ENCODE peak calls at places on chromosomes 16 and 17, in ten cellular contexts. Q, U, O, L, N, S, Y, D, A and W are unnamed samples.
A peak's percentile ranks its signal among the peaks of the same experiment; 100 is the strongest.

GRCh38 chr17:60941028-60941427 is 263.4 kb downstream of the BCAS3 start:
- DNase-seq in Q (no peak), U (no peak), O (no peak), L (peak; percentile 1), N (peak; percentile 88), S (no peak), Y (peak; percentile 71), D (no peak), A (peak; percentile 59), W (no peak)

GRCh38 chr16:14307623-14308356 is 236.7 kb downstream of the MRTFB start:
- DNase-seq in Q (no peak), U (peak; percentile 62), O (no peak), L (no peak), N (peak; percentile 20), S (no peak), Y (no peak), D (peak; percentile 73), A (no peak), W (no peak)

GRCh38 chr17:4576729-4577322 is 7.5 kb upstream of the SMTNL2 start:
- DNase-seq in Q (no peak), U (no peak), O (no peak), L (no peak), N (no peak), S (no peak), Y (no peak), D (peak; percentile 90), A (no peak), W (no peak)

GRCh38 chr17:58224315-58224714 is 5.3 kb upstream of the MKS1 start:
- DNase-seq in Q (no peak), U (peak; percentile 75), O (no peak), L (no peak), N (peak; percentile 78), S (no peak), Y (peak; percentile 17), D (no peak), A (peak; percentile 53), W (no peak)

GRCh38 chr17:59752922-59753321 is 45.5 kb downstream of the VMP1 start:
- DNase-seq in Q (no peak), U (no peak), O (no peak), L (no peak), N (no peak), S (no peak), Y (no peak), D (no peak), A (no peak), W (no peak)

GRCh38 chr17:73069164-73069774 is 23.2 kb downstream of the SLC39A11 start:
- DNase-seq in Q (no peak), U (no peak), O (no peak), L (peak; percentile 40), N (no peak), S (no peak), Y (no peak), D (no peak), A (no peak), W (no peak)

GRCh38 chr16:75029854-75030253 is 31.0 kb downstream of the ZNRF1 start:
- DNase-seq in Q (no peak), U (peak; percentile 91), O (no peak), L (no peak), N (peak; percentile 81), S (no peak), Y (no peak), D (no peak), A (peak; percentile 88), W (peak; percentile 15)

GRCh38 chr17:7184091-7184488 is 4.9 kb upstream of the ASGR1 start:
- DNase-seq in Q (no peak), U (no peak), O (no peak), L (peak; percentile 40), N (no peak), S (no peak), Y (no peak), D (peak; percentile 36), A (no peak), W (no peak)

GRCh38 chr17:61684818-61685217 is 93.8 kb upstream of the NACA2 start:
- DNase-seq in Q (no peak), U (no peak), O (no peak), L (no peak), N (no peak), S (no peak), Y (no peak), D (no peak), A (no peak), W (no peak)

GRCh38 chr17:82930924-82931695 is 91.3 kb upstream of the ZNF750 start:
- DNase-seq in Q (no peak), U (no peak), O (no peak), L (no peak), N (no peak), S (no peak), Y (no peak), D (no peak), A (no peak), W (no peak)

GRCh38 chr17:33291248-33292183 is 1.6 kb downstream of the ASIC2 start:
- DNase-seq in Q (no peak), U (no peak), O (no peak), L (peak; percentile 16), N (no peak), S (no peak), Y (no peak), D (peak; percentile 91), A (peak; percentile 28), W (no peak)

GRCh38 chr16:7577588-7577987 is 244.9 kb downstream of the RBFOX1 start:
- DNase-seq in Q (no peak), U (no peak), O (no peak), L (no peak), N (no peak), S (no peak), Y (no peak), D (no peak), A (no peak), W (no peak)

GRCh38 chr17:68200689-68201424 is 47.0 kb upstream of the AMZ2 start:
- DNase-seq in Q (peak; percentile 58), U (peak; percentile 52), O (peak; percentile 11), L (peak; percentile 76), N (peak; percentile 60), S (no peak), Y (no peak), D (peak; percentile 99), A (peak; percentile 60), W (peak; percentile 68)

GRCh38 chr17:37802712-37803416 is 58.0 kb upstream of the HNF1B start:
- DNase-seq in Q (no peak), U (no peak), O (peak; percentile 3), L (peak; percentile 45), N (peak; percentile 66), S (no peak), Y (no peak), D (no peak), A (peak; percentile 59), W (no peak)